ENCODE peak calls at places on chromosome 3, in eight cellular contexts. R is tibial nerve, T is left lung, L is RWPE1, G is choroid plexus epithelial cell, Q is uterus, C is glutamatergic neuron, U is A549. V is an unnamed sample.

GRCh38 chr3:71428841-71429609 is 154.5 kb downstream of the FOXP1 start:
- DNase-seq in G (peak), U (no peak), T (no peak), L (peak), Q (no peak), C (no peak), R (no peak), V (no peak)

GRCh38 chr3:194575484-194576210 is 57.6 kb downstream of the TMEM44 start:
- DNase-seq in U (peak), Q (peak), C (no peak), R (no peak), G (peak), T (no peak), L (no peak), V (no peak)

GRCh38 chr3:15277861-15278260 is 54.5 kb downstream of the SH3BP5 start:
- DNase-seq in Q (no peak), G (no peak), C (no peak), U (no peak), L (no peak), T (no peak), R (no peak), V (no peak)

GRCh38 chr3:101026881-101027678 is 33.9 kb upstream of the ABI3BP start:
- DNase-seq in U (no peak), G (no peak), C (no peak), T (no peak), R (no peak), Q (no peak), L (no peak), V (no peak)

GRCh38 chr3:81726735-81727134 is 34.7 kb downstream of the GBE1 start:
- DNase-seq in R (no peak), U (peak), T (no peak), C (no peak), G (no peak), L (peak), Q (no peak), V (no peak)

GRCh38 chr3:161560006-161560637 is 63.5 kb downstream of the OTOL1 start:
- DNase-seq in R (no peak), G (peak), T (no peak), Q (peak), L (peak), C (peak), U (peak), V (no peak)

GRCh38 chr3:176431073-176431472 is 766.2 kb downstream of the TBL1XR1 start:
- DNase-seq in L (no peak), R (no peak), T (no peak), G (no peak), C (no peak), Q (no peak), U (no peak), V (no peak)

GRCh38 chr3:143775401-143775970 is 72.8 kb downstream of the SLC9A9 start:
- DNase-seq in Q (no peak), T (no peak), G (peak), C (no peak), R (no peak), L (peak), U (peak), V (no peak)

GRCh38 chr3:151468284-151468917 is 7.5 kb upstream of the IGSF10 start:
- DNase-seq in G (peak), Q (no peak), L (peak), C (no peak), U (peak), T (no peak), R (no peak), V (no peak)

GRCh38 chr3:10467904-10468610 is 37.3 kb downstream of the ATP2B2 start:
- DNase-seq in Q (no peak), L (no peak), C (no peak), R (no peak), U (no peak), G (no peak), T (no peak), V (no peak)

GRCh38 chr3:192570315-192570714 is 157.0 kb downstream of the FGF12 start:
- DNase-seq in R (no peak), U (no peak), L (no peak), C (no peak), G (no peak), Q (no peak), T (no peak), V (no peak)

GRCh38 chr3:73504255-73504654 is 120.5 kb downstream of the PDZRN3 start:
- DNase-seq in R (no peak), G (no peak), Q (no peak), T (no peak), U (no peak), C (no peak), L (no peak), V (no peak)

GRCh38 chr3:183253364-183253960 is 409 bp downstream of the B3GNT5 start:
- DNase-seq in R (peak), T (peak), L (no peak), U (peak), C (no peak), Q (peak), G (peak), V (peak)

GRCh38 chr3:141802316-141803077 is 39.3 kb downstream of the GRK7 start:
- DNase-seq in G (no peak), Q (no peak), T (no peak), R (no peak), C (no peak), L (no peak), U (no peak), V (no peak)

GRCh38 chr3:150216866-150217600 is 191.1 kb upstream of the TSC22D2 start:
- DNase-seq in R (no peak), T (no peak), U (no peak), C (no peak), Q (no peak), L (no peak), G (no peak), V (no peak)

GRCh38 chr3:112734718-112735350 is 93.9 kb upstream of the CCDC80 start:
- DNase-seq in Q (peak), T (peak), G (peak), R (peak), U (peak), L (peak), C (peak), V (peak)

GRCh38 chr3:108093021-108093420 is 2.2 kb upstream of the CD47 start:
- DNase-seq in T (no peak), R (no peak), C (no peak), Q (no peak), U (no peak), G (no peak), L (no peak), V (no peak)

GRCh38 chr3:62601238-62601856 is 228.0 kb upstream of the FEZF2 start:
- DNase-seq in Q (no peak), G (peak), C (no peak), R (no peak), U (no peak), L (peak), T (no peak), V (no peak)

GRCh38 chr3:171862392-171862791 is 19.2 kb downstream of the TMEM212 start:
- DNase-seq in L (no peak), U (no peak), G (no peak), Q (no peak), R (no peak), T (no peak), C (no peak), V (no peak)

GRCh38 chr3:57577786-57578185 is 19.4 kb downstream of the ARF4 start:
- DNase-seq in T (no peak), G (no peak), U (no peak), Q (no peak), C (no peak), R (no peak), L (no peak), V (no peak)

GRCh38 chr3:67947808-67948508 is 293.5 kb upstream of the SUCLG2 start:
- DNase-seq in Q (no peak), R (no peak), L (no peak), T (no peak), G (peak), U (peak), C (peak), V (no peak)

GRCh38 chr3:12948891-12949711 is 107.7 kb upstream of the RPL32 start:
- DNase-seq in T (no peak), U (no peak), R (no peak), G (no peak), Q (no peak), L (no peak), C (no peak), V (no peak)

GRCh38 chr3:37072892-37073291 is 79.6 kb downstream of the MLH1 start:
- DNase-seq in Q (no peak), T (no peak), L (no peak), G (peak), U (no peak), R (no peak), C (no peak), V (no peak)

GRCh38 chr3:126557415-126557745 is 1.4 kb downstream of the C3orf22 start:
- DNase-seq in Q (peak), G (no peak), R (no peak), L (no peak), C (peak), U (no peak), T (no peak), V (peak)

GRCh38 chr3:140185375-140185774 is 250.4 kb downstream of the CLSTN2 start:
- DNase-seq in Q (no peak), T (no peak), R (no peak), U (no peak), G (no peak), C (no peak), L (no peak), V (no peak)

GRCh38 chr3:138173769-138174420 is 826 bp downstream of the DBR1 start:
- DNase-seq in U (no peak), Q (no peak), G (peak), T (no peak), L (no peak), R (no peak), C (no peak), V (no peak)

GRCh38 chr3:184338538-184338945 is 1.1 kb downstream of the FAM131A start:
- DNase-seq in G (peak), U (no peak), T (no peak), Q (peak), L (no peak), R (peak), C (peak), V (no peak)
- TF ChIP-seq CTCF in G (no peak), U (no peak), T (no peak), Q (peak), L (no peak), R (no peak), C (peak), V (no peak)

GRCh38 chr3:43996379-43997301 is 245.0 kb upstream of the TOPAZ1 start:
- DNase-seq in U (peak), L (peak), C (peak), T (no peak), G (peak), R (no peak), Q (no peak), V (no peak)
- TF ChIP-seq CTCF in U (peak), L (peak), C (no peak), T (no peak), G (peak), R (peak), Q (no peak), V (no peak)

DNA sequence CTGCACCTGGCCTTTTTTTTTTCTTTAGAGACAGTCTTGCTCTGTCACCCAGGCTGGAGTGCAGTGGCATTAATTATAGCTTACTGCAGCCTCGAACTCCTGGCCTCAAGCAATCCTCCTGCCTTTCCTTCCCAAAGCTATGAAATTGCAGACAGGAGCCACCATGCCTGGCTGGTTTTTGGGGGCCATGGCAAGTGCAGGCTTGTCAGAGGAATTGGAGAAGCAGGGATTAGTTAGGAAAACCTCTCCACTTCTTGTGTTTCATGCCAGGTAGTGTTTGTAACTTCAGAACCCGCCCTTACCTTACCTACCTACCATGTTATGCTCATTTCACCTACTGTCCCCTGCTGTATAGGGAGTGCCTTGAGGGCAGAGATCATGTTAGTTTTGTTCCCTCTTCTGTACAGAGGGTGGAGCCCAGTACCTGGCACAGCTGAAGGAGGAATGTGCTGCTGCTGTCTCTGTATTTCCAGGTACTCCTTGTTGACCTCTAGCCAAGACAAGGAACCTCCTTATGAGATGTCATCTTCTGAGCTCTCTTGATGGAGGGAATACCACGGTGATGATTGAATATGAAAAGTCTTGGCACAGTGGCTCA is 43.8 kb downstream of the TRAK1 start:
- DNase-seq in U (no peak), C (no peak), L (no peak), Q (no peak), G (no peak), T (no peak), R (no peak), V (no peak)
- TF ChIP-seq CTCF in U (no peak), C (no peak), L (no peak), Q (no peak), G (no peak), T (no peak), R (no peak), V (no peak)

GRCh38 chr3:23712656-23713559 is 92.8 kb upstream of the UBE2E1 start:
- DNase-seq in C (peak), U (peak), R (peak), T (peak), L (no peak), G (peak), Q (peak), V (no peak)
- TF ChIP-seq CTCF in C (no peak), U (no peak), R (no peak), T (no peak), L (no peak), G (peak), Q (no peak), V (no peak)

DNA sequence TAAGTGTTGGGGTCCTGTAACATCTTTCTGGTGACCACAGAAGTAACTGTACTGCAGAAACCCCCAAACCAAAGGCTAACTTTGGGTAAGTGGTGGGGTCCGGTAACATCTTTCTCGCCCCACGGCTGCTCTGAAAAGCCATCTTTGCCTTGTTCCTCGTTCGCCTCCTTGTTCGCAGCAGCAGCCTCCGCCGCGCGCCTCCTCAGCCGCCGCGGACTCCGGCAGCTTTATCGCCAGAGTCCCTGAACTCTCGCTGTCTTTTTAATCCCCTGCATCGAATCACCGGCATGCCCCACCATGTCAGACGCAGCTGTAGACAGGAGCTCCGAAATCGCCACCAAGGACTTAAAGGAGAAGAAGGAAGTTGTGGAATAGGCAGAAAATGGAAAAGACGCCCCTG is 316.8 kb downstream of the TUSC7 start:
- DNase-seq in G (no peak), T (no peak), R (no peak), C (no peak), L (no peak), U (no peak), Q (no peak), V (no peak)
- TF ChIP-seq CTCF in G (no peak), T (no peak), R (no peak), C (no peak), L (no peak), U (no peak), Q (no peak), V (no peak)

DNA sequence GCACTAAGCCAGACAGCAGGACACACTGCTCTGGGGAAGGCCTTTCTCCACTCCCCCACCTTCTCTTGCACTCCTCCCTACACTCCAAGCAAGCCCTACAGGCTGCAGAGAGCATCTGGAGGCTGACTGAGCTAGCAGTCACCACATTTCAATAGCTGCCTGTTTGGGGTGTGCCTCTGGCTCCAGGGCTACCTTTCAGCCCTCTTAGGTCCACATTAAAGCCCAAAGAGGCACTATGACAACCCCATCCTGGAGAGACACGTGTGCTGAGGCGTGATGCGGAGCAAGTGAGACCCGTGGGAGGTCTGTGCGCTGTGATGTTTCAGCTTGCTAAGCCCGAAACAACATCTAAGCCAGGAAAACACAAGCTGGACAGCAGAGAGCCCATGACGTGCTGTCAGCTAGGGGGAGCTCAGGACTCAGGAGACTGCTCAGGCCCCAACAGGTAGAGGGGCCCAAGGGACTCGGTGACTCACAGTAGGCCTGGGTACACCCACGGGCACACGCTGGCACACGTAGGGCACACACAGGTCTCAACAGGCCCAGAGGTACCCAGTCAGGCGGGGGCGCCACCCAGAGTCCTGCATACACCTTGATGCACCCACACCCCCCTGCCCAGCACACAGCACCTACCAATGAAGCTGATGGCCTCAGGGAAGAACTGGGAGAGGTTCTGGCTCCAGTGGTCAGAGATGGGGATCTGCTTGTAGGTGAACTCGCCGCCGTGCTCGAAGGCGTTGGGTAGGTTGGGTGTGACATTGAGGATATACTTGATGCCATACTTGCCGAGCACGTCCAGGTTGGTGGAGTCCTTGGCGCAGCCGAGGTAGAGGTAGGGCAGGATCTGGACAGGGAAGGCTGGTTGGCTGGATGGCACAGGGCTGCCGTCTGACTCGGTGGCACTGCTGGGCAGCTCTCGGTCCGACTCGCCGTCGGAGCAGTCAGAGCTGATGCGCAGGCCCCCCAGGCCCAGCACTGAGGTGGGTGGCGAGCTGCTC is 2.8 kb downstream of the DUSP7 start:
- DNase-seq in G (peak), R (no peak), C (no peak), L (peak), Q (peak), U (no peak), T (no peak), V (no peak)
- TF ChIP-seq CTCF in G (peak), R (peak), C (no peak), L (peak), Q (peak), U (peak), T (no peak), V (no peak)

DNA sequence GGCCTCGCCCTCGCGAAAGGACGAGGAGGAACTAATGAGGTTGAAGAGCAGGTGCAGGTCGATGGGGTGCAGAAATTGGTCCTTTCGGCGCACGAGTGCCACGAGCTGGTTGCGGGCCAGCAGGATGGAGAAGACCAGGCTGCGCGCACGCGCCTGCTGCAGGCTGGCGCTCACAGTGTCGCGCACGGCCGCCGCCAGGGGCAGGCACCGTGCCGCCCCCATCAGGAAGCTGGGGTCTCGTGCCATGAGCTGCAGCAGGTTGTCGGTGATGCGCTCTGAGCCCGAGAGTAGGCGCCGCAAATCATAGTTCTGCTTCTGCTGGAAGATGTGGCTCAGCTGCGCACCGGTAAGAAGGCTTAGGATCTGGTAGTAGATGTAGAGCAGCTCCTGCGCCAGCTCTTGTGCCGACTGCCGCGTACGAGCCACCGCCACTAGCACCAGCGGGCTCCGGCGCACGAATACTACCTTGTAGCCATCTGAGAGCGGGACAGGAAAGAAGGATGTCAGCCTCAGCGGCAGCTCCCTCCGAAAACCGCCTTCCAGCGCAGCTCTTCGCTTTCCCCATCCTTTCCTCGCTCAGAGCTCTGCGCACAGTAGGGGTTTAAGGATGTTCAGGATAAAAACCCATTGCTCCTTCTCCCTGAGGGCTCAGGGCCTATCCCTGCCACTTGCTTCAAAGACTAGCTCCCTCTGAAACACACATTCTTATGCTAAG is 6.9 kb upstream of the MST1R start:
- DNase-seq in C (peak), Q (no peak), U (no peak), G (no peak), R (no peak), T (no peak), L (no peak), V (no peak)
- TF ChIP-seq CTCF in C (no peak), Q (no peak), U (no peak), G (no peak), R (no peak), T (no peak), L (no peak), V (no peak)

DNA sequence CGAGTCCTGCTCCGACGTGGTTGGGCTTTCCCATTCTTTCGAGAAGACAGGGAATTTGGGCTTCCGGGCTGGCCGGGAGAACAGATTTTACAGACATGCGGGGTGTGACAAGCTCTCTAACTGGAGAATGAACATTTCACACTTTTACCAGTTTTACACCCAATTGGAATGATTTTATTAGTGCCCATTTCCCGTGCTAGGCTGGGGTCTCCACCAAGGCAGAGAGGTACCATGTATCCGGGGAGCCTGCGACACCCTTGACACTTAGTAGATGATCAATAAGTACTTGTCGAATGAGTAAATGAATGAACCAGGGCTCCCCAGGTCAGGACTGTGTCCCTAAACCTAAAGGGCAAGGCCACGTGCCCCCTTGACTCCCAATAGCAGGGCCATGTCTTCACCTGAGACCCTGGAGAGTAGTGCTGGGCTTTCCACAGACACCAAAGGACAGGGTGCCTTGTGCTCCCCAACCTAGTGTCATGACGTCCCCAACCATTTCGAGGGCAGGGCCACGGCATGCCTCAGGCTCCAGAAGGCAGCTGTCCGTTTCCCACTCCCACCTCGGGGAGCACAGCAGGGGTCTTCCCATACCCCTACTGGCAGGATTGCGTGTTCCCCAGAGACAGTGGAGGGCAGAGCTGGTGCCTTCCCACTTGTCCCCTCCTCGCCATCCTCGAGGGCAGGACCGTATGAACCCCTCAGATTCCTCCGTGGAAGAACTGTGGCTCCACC is 680 bp upstream of the MYD88 start:
- DNase-seq in C (no peak), G (peak), L (no peak), R (no peak), Q (no peak), U (no peak), T (peak), V (peak)
- TF ChIP-seq CTCF in C (no peak), G (peak), L (no peak), R (no peak), Q (no peak), U (no peak), T (no peak), V (no peak)

V was measured in natural killer cell.